ENCODE peak calls at places on chromosomes 3 and 15, in eight cellular contexts. M, S, Q, R, P, C, L and I are unnamed samples.

GRCh38 chr3:10189557-10190374 is 25.0 kb downstream of the IRAK2 start:
- DNase-seq in R (peak; percentile 78), C (peak; percentile 53), S (peak; percentile 35), L (no peak), P (no peak), M (peak; percentile 95), Q (peak; percentile 61), I (peak; percentile 57)

GRCh38 chr3:130242850-130243569 is 102.5 kb upstream of the COL6A5 start:
- DNase-seq in L (no peak), P (no peak), Q (no peak), S (no peak), C (no peak), M (no peak), R (no peak), I (no peak)

GRCh38 chr3:24929521-24929920 is 434.9 kb upstream of the THRB start:
- DNase-seq in R (no peak), S (no peak), L (no peak), M (no peak), P (no peak), Q (no peak), C (no peak), I (no peak)

GRCh38 chr3:33401781-33402180 is 38.4 kb downstream of the UBP1 start:
- DNase-seq in M (no peak), L (no peak), P (no peak), Q (no peak), C (no peak), R (no peak), S (no peak), I (no peak)

GRCh38 chr3:122214718-122215117 is 31.2 kb downstream of the CASR start:
- DNase-seq in Q (no peak), R (no peak), S (no peak), C (no peak), P (no peak), L (no peak), M (no peak), I (no peak)

GRCh38 chr15:78599189-78599588 is 21.6 kb downstream of the CHRNA3 start:
- DNase-seq in R (no peak), S (no peak), L (no peak), Q (no peak), P (no peak), M (no peak), C (no peak), I (no peak)

GRCh38 chr15:66815322-66815721 is 113.3 kb downstream of the SMAD6 start:
- DNase-seq in S (no peak), R (peak; percentile 92), P (no peak), M (no peak), L (no peak), Q (no peak), C (peak; percentile 83), I (no peak)

GRCh38 chr3:119891944-119892721 is 110.2 kb downstream of the NR1I2 start:
- DNase-seq in M (no peak), L (no peak), C (peak; percentile 76), S (peak; percentile 50), P (peak; percentile 15), Q (peak; percentile 7), R (peak; percentile 24), I (peak; percentile 34)

GRCh38 chr15:100241572-100242479 is 99.9 kb downstream of the ADAMTS17 start:
- DNase-seq in R (no peak), Q (no peak), S (peak; percentile 45), M (no peak), C (peak; percentile 4), P (no peak), L (no peak), I (peak; percentile 61)

GRCh38 chr3:30354513-30354912 is 251.9 kb upstream of the TGFBR2 start:
- DNase-seq in S (no peak), R (no peak), Q (no peak), C (no peak), M (no peak), P (no peak), L (no peak), I (no peak)

GRCh38 chr15:50880651-50881114 is 27.8 kb upstream of the AP4E1 start:
- DNase-seq in C (peak; percentile 88), P (no peak), L (no peak), Q (no peak), R (no peak), M (no peak), S (no peak), I (no peak)

GRCh38 chr3:114154321-114154821 is 24.5 kb downstream of the DRD3 start:
- DNase-seq in S (no peak), L (no peak), P (peak; percentile 47), R (no peak), C (no peak), Q (no peak), M (no peak), I (peak; percentile 57)

GRCh38 chr15:32657198-32657886 is 15.8 kb downstream of the SCG5 start:
- DNase-seq in S (no peak), R (no peak), Q (no peak), M (no peak), L (no peak), C (no peak), P (no peak), I (no peak)

GRCh38 chr15:71112429-71112828 is 2.8 kb upstream of the THSD4 start:
- DNase-seq in M (no peak), C (no peak), P (no peak), Q (no peak), L (no peak), R (no peak), S (no peak), I (no peak)

GRCh38 chr3:29639621-29640290 is 358.9 kb downstream of the RBMS3 start:
- DNase-seq in P (no peak), M (no peak), C (no peak), Q (no peak), S (no peak), L (no peak), R (no peak), I (no peak)

GRCh38 chr15:88256261-88257230 is at the start of gene NTRK3:
- DNase-seq in C (no peak), L (no peak), Q (peak; percentile 22), P (peak; percentile 63), R (no peak), S (no peak), M (no peak), I (peak; percentile 72)

GRCh38 chr3:125061646-125062045 is 5.8 kb upstream of the HEG1 start:
- DNase-seq in S (no peak), M (no peak), C (no peak), Q (no peak), R (no peak), P (no peak), L (no peak), I (no peak)

GRCh38 chr15:94855409-94856266 is 624.3 kb downstream of the MCTP2 start:
- DNase-seq in L (no peak), S (no peak), Q (no peak), C (no peak), R (no peak), P (no peak), M (no peak), I (no peak)

GRCh38 chr15:83248151-83248851 is 36.2 kb downstream of the BNC1 start:
- DNase-seq in C (peak; percentile 58), Q (no peak), M (no peak), R (peak; percentile 47), S (no peak), P (peak; percentile 20), L (no peak), I (peak; percentile 43)

GRCh38 chr3:183371672-183371968 is 56.8 kb downstream of the MCF2L2 start:
- DNase-seq in C (no peak), R (no peak), P (no peak), S (no peak), Q (peak; percentile 27), L (no peak), M (no peak), I (no peak)

GRCh38 chr15:62835351-62835750 is 207.2 kb upstream of the TPM1 start:
- DNase-seq in P (no peak), S (no peak), M (no peak), R (no peak), L (no peak), C (no peak), Q (no peak), I (no peak)

GRCh38 chr15:47349179-47349578 is 368.1 kb upstream of the SEMA6D start:
- DNase-seq in P (no peak), C (no peak), Q (no peak), S (no peak), R (no peak), M (no peak), L (no peak), I (no peak)

GRCh38 chr3:185115371-185115770 is 37.5 kb downstream of the C3orf70 start:
- DNase-seq in L (no peak), S (no peak), C (no peak), P (no peak), R (no peak), M (no peak), Q (no peak), I (no peak)

GRCh38 chr15:25058080-25058785 is 103.4 kb downstream of the SNRPN start:
- DNase-seq in R (no peak), P (no peak), L (no peak), Q (no peak), C (no peak), S (no peak), M (no peak), I (no peak)

GRCh38 chr15:70415330-70415884 is 317.7 kb upstream of the TLE3 start:
- DNase-seq in L (no peak), Q (no peak), S (no peak), P (no peak), M (no peak), R (no peak), C (no peak), I (no peak)

GRCh38 chr3:196602673-196603072 is 34.2 kb downstream of the FBXO45 start:
- DNase-seq in P (no peak), R (no peak), L (no peak), S (no peak), M (no peak), C (no peak), Q (no peak), I (no peak)

GRCh38 chr3:41629072-41629471 is 332.8 kb downstream of the ULK4 start:
- DNase-seq in M (no peak), R (no peak), Q (no peak), L (no peak), P (no peak), S (no peak), C (no peak), I (peak; percentile 21)

GRCh38 chr3:171339606-171340005 is 120.6 kb downstream of the TNIK start:
- DNase-seq in C (no peak), L (no peak), Q (no peak), R (no peak), P (no peak), M (no peak), S (no peak), I (no peak)

GRCh38 chr3:53837331-53837730 is 8.9 kb downstream of the CHDH start:
- DNase-seq in P (no peak), M (peak; percentile 50), S (no peak), R (no peak), C (no peak), L (no peak), Q (no peak), I (no peak)

GRCh38 chr15:85379403-85380131 is 836 bp upstream of the AKAP13 start:
- DNase-seq in P (no peak), C (no peak), S (no peak), R (no peak), Q (peak; percentile 42), M (no peak), L (no peak), I (no peak)

GRCh38 chr3:167920747-167921146 is 175.0 kb downstream of the GOLIM4 start:
- DNase-seq in P (no peak), C (no peak), L (no peak), M (no peak), Q (no peak), S (no peak), R (no peak), I (no peak)